ENCODE peak calls at places on chromosomes 12 and 14, in four cellular contexts. K is uterus, W is esophagus squamous epithelium, U is sigmoid colon. P is an unnamed sample.
A peak's percentile ranks its signal among the peaks of the same experiment; 100 is the strongest.

GRCh38 chr12:51341259-51342007 is 5.0 kb downstream of the CELA1 start:
- DNase-seq in K (peak; percentile 64), W (no peak), U (peak; percentile 81), P (peak; percentile 61)

GRCh38 chr12:49346659-49347306 is at the start of gene DNAJC22:
- DNase-seq in K (no peak), W (no peak), U (peak; percentile 59), P (no peak)

GRCh38 chr14:68616255-68616902 is 176.5 kb downstream of the ZFP36L1 start:
- DNase-seq in K (no peak), W (no peak), U (no peak), P (no peak)

GRCh38 chr12:21526053-21526452 is at the start of gene SPX:
- DNase-seq in K (no peak), W (no peak), U (no peak), P (no peak)

GRCh38 chr12:48788852-48789775 is at the start of gene ADCY6:
- DNase-seq in K (peak; percentile 80), W (no peak), U (peak; percentile 91), P (peak; percentile 84)

GRCh38 chr14:35332517-35333346 is 40.5 kb downstream of the PSMA6 start:
- DNase-seq in K (no peak), W (no peak), U (no peak), P (peak; percentile 38)

GRCh38 chr14:64763801-64764511 is 59.7 kb downstream of the PLEKHG3 start:
- DNase-seq in K (peak; percentile 49), W (no peak), U (no peak), P (no peak)

GRCh38 chr12:120821878-120822277 is 82.3 kb downstream of the SPPL3 start:
- DNase-seq in K (no peak), W (no peak), U (no peak), P (no peak)

GRCh38 chr12:62724947-62725447 is 210.0 kb downstream of the PPM1H start:
- DNase-seq in K (peak; percentile 76), W (no peak), U (no peak), P (peak; percentile 47)

GRCh38 chr14:52080817-52081755 is 12.2 kb upstream of the NID2 start:
- DNase-seq in K (no peak), W (no peak), U (no peak), P (peak; percentile 31)

GRCh38 chr12:122166422-122167327 is 7.3 kb downstream of the IL31 start:
- DNase-seq in K (no peak), W (no peak), U (no peak), P (no peak)

GRCh38 chr12:67957383-67957782 is 31.9 kb upstream of the IFNG-AS1 start:
- DNase-seq in K (no peak), W (no peak), U (no peak), P (no peak)

GRCh38 chr12:42957136-42957535 is 367.6 kb upstream of the PRICKLE1 start:
- DNase-seq in K (no peak), W (no peak), U (no peak), P (no peak)

GRCh38 chr14:38522724-38523123 is 266.8 kb upstream of the CLEC14A start:
- DNase-seq in K (no peak), W (no peak), U (no peak), P (no peak)

GRCh38 chr12:82838123-82838522 is 151.4 kb downstream of the TMTC2 start:
- DNase-seq in K (no peak), W (no peak), U (no peak), P (no peak)

GRCh38 chr12:82838827-82839226 is 152.1 kb downstream of the TMTC2 start:
- DNase-seq in K (no peak), W (no peak), U (no peak), P (no peak)

GRCh38 chr12:82841379-82841778 is 154.7 kb downstream of the TMTC2 start:
- DNase-seq in K (no peak), W (no peak), U (no peak), P (no peak)

GRCh38 chr12:82842480-82842879 is 155.8 kb downstream of the TMTC2 start:
- DNase-seq in K (no peak), W (no peak), U (no peak), P (no peak)
- TF ChIP-seq POLR2A in K (no peak), W (no peak), U (no peak), P (no peak)

GRCh38 chr14:73634333-73634833 is 10.4 kb upstream of the DNAL1 start:
- DNase-seq in K (no peak), W (no peak), U (peak; percentile 72), P (no peak)
- TF ChIP-seq POLR2A in K (no peak), W (no peak), U (no peak), P (no peak)

DNA sequence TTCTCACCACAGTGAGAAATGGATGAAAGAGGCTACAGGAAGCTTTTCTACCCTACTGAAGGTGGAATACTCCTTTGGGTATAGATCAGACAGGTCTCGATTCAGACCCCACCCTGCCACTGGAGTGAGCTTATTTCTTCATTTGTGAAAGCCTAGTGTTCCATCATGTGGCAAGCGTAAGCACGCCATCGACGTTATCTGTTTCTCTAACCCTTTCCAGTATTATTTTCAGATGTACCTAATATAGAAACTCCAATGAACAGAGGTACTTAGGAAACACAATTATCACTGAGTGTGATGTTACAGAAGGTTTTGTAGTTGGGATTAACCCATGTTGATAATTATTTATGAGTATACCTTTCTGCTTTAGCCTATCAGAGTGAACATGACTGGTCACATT is 12.4 kb downstream of the PEBP1 start:
- DNase-seq in K (no peak), W (no peak), U (no peak), P (no peak)
- TF ChIP-seq POLR2A in K (no peak), W (no peak), U (no peak), P (no peak)

DNA sequence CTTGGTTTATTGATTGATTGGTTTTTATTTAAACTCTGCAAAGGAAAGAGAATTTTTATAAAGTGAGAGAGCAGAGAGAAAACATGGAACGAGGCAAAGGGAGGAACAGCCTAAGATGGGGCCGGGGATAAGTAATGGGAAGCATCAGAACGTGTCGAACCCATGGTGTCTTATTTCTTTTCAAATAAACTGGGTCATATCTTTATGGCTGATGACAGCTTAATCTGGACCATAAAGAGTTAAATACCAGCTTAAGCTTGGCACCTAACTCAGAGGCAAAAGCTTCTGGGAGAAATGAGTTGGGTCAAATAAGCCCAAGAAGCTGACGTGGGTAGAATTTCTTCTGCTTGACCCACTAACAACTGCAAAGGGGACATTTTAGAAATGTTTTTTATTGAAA is 12.0 kb upstream of the C14orf93 start:
- DNase-seq in K (no peak), W (no peak), U (no peak), P (no peak)
- TF ChIP-seq POLR2A in K (no peak), W (no peak), U (no peak), P (no peak)